ENCODE peak calls at places on chromosomes 4 and X, in six cellular contexts. One of them, this sample, is unnamed.
A peak's percentile ranks its signal among the peaks of the same experiment; 100 is the strongest.

GRCh38 chr4:3123201-3123671 is 48.8 kb downstream of the HTT start:
- DNase-seq in psoas muscle: no peak
- DNase-seq in HCT116: no peak
- DNase-seq in Peyer's patch: no peak
- DNase-seq in GM20000: no peak
- DNase-seq in uterus: no peak
- DNase-seq in this sample: no peak

GRCh38 chrX:17656556-17656955 is 80.7 kb upstream of the SCML1 start:
- DNase-seq in psoas muscle: no peak
- DNase-seq in HCT116: no peak
- DNase-seq in Peyer's patch: no peak
- DNase-seq in GM20000: no peak
- DNase-seq in uterus: no peak
- DNase-seq in this sample: no peak

GRCh38 chr4:67546971-67547370 is 1.7 kb upstream of the CENPC start:
- DNase-seq in psoas muscle: no peak
- DNase-seq in HCT116: no peak
- DNase-seq in Peyer's patch: no peak
- DNase-seq in GM20000: no peak
- DNase-seq in uterus: no peak
- DNase-seq in this sample: no peak

GRCh38 chr4:173526034-173526482 is 4.0 kb downstream of the HAND2 start:
- DNase-seq in psoas muscle: no peak
- DNase-seq in HCT116: no peak
- DNase-seq in Peyer's patch: no peak
- DNase-seq in GM20000: no peak
- DNase-seq in uterus: no peak
- DNase-seq in this sample: no peak

GRCh38 chr4:4671774-4672349 is 130.0 kb upstream of the STX18 start:
- DNase-seq in psoas muscle: no peak
- DNase-seq in HCT116: no peak
- DNase-seq in Peyer's patch: no peak
- DNase-seq in GM20000: no peak
- DNase-seq in uterus: no peak
- DNase-seq in this sample: no peak

GRCh38 chrX:134803551-134804183 is 145.4 kb upstream of the PLAC1 start:
- DNase-seq in psoas muscle: no peak
- DNase-seq in HCT116: no peak
- DNase-seq in Peyer's patch: no peak
- DNase-seq in GM20000: peak; percentile 33
- DNase-seq in uterus: no peak
- DNase-seq in this sample: no peak

GRCh38 chrX:101171883-101172400 is 47.6 kb upstream of the DRP2 start:
- DNase-seq in psoas muscle: no peak
- DNase-seq in HCT116: no peak
- DNase-seq in Peyer's patch: no peak
- DNase-seq in GM20000: no peak
- DNase-seq in uterus: no peak
- DNase-seq in this sample: no peak

GRCh38 chr4:48255130-48255958 is 14.3 kb downstream of the TEC start:
- DNase-seq in psoas muscle: no peak
- DNase-seq in HCT116: no peak
- DNase-seq in Peyer's patch: no peak
- DNase-seq in GM20000: no peak
- DNase-seq in uterus: no peak
- DNase-seq in this sample: no peak

GRCh38 chr4:101651778-101652177 is 138.8 kb upstream of the BANK1 start:
- DNase-seq in psoas muscle: peak; percentile 20
- DNase-seq in HCT116: no peak
- DNase-seq in Peyer's patch: no peak
- DNase-seq in GM20000: no peak
- DNase-seq in uterus: no peak
- DNase-seq in this sample: no peak

GRCh38 chr4:118047043-118047442 is 12.8 kb downstream of the NDST3 start:
- DNase-seq in psoas muscle: no peak
- DNase-seq in HCT116: no peak
- DNase-seq in Peyer's patch: no peak
- DNase-seq in GM20000: no peak
- DNase-seq in uterus: no peak
- DNase-seq in this sample: no peak

GRCh38 chr4:82357640-82358039 is 16.2 kb downstream of the HNRNPD start:
- DNase-seq in psoas muscle: no peak
- DNase-seq in HCT116: no peak
- DNase-seq in Peyer's patch: no peak
- DNase-seq in GM20000: no peak
- DNase-seq in uterus: no peak
- DNase-seq in this sample: no peak

GRCh38 chr4:56870927-56871326 is 36.8 kb upstream of the REST start:
- DNase-seq in psoas muscle: no peak
- DNase-seq in HCT116: no peak
- DNase-seq in Peyer's patch: no peak
- DNase-seq in GM20000: no peak
- DNase-seq in uterus: no peak
- DNase-seq in this sample: no peak

GRCh38 chrX:48676893-48677270 is 6.7 kb upstream of the WAS start:
- DNase-seq in psoas muscle: no peak
- DNase-seq in HCT116: no peak
- DNase-seq in Peyer's patch: no peak
- DNase-seq in GM20000: no peak
- DNase-seq in uterus: no peak
- DNase-seq in this sample: no peak

GRCh38 chrX:155314260-155314659 is 20.2 kb downstream of the CLIC2 start:
- DNase-seq in psoas muscle: no peak
- DNase-seq in HCT116: no peak
- DNase-seq in Peyer's patch: no peak
- DNase-seq in GM20000: no peak
- DNase-seq in uterus: no peak
- DNase-seq in this sample: no peak

GRCh38 chrX:116657071-116657470 is 194.3 kb upstream of the CT83 start:
- DNase-seq in psoas muscle: no peak
- DNase-seq in HCT116: no peak
- DNase-seq in Peyer's patch: no peak
- DNase-seq in GM20000: no peak
- DNase-seq in uterus: no peak
- DNase-seq in this sample: no peak

GRCh38 chrX:43745938-43746721 is 90.0 kb downstream of the MAOA start:
- DNase-seq in psoas muscle: no peak
- DNase-seq in HCT116: no peak
- DNase-seq in Peyer's patch: no peak
- DNase-seq in GM20000: no peak
- DNase-seq in uterus: no peak
- DNase-seq in this sample: no peak

GRCh38 chr4:143773998-143774898 is 73.8 kb upstream of the FREM3 start:
- DNase-seq in psoas muscle: no peak
- DNase-seq in HCT116: peak; percentile 58
- DNase-seq in Peyer's patch: peak; percentile 42
- DNase-seq in GM20000: peak; percentile 46
- DNase-seq in uterus: no peak
- DNase-seq in this sample: peak; percentile 6

GRCh38 chrX:153537080-153537479 is 19.6 kb downstream of the ATP2B3 start:
- DNase-seq in psoas muscle: no peak
- DNase-seq in HCT116: no peak
- DNase-seq in Peyer's patch: no peak
- DNase-seq in GM20000: no peak
- DNase-seq in uterus: no peak
- DNase-seq in this sample: no peak

GRCh38 chr4:55827582-55827981 is 8.0 kb downstream of the EXOC1L start:
- DNase-seq in psoas muscle: no peak
- DNase-seq in HCT116: no peak
- DNase-seq in Peyer's patch: no peak
- DNase-seq in GM20000: no peak
- DNase-seq in uterus: no peak
- DNase-seq in this sample: no peak

GRCh38 chr4:6839579-6839978 is 57.1 kb downstream of the KIAA0232 start:
- DNase-seq in psoas muscle: no peak
- DNase-seq in HCT116: no peak
- DNase-seq in Peyer's patch: no peak
- DNase-seq in GM20000: no peak
- DNase-seq in uterus: no peak
- DNase-seq in this sample: no peak

GRCh38 chrX:3271485-3272186 is 74.8 kb downstream of the MXRA5 start:
- DNase-seq in psoas muscle: no peak
- DNase-seq in HCT116: no peak
- DNase-seq in Peyer's patch: no peak
- DNase-seq in GM20000: no peak
- DNase-seq in uterus: no peak
- DNase-seq in this sample: no peak

GRCh38 chrX:7904557-7904956 is 22.7 kb downstream of the PNPLA4 start:
- DNase-seq in psoas muscle: no peak
- DNase-seq in HCT116: no peak
- DNase-seq in Peyer's patch: no peak
- DNase-seq in GM20000: no peak
- DNase-seq in uterus: no peak
- DNase-seq in this sample: no peak

GRCh38 chr4:121669163-121669550 is 27.6 kb downstream of the ANXA5 start:
- DNase-seq in psoas muscle: no peak
- DNase-seq in HCT116: no peak
- DNase-seq in Peyer's patch: no peak
- DNase-seq in GM20000: no peak
- DNase-seq in uterus: no peak
- DNase-seq in this sample: no peak

GRCh38 chrX:86028681-86029080 is 18.7 kb downstream of the CHM start:
- DNase-seq in psoas muscle: no peak
- DNase-seq in HCT116: no peak
- DNase-seq in Peyer's patch: no peak
- DNase-seq in GM20000: no peak
- DNase-seq in uterus: no peak
- DNase-seq in this sample: no peak

GRCh38 chr4:76200771-76201224 is 12.8 kb downstream of the SCARB2 start:
- DNase-seq in psoas muscle: peak; percentile 71
- DNase-seq in HCT116: no peak
- DNase-seq in Peyer's patch: peak; percentile 78
- DNase-seq in GM20000: no peak
- DNase-seq in uterus: no peak
- DNase-seq in this sample: no peak

GRCh38 chr4:147822128-147822527 is 90.2 kb downstream of the ARHGAP10 start:
- DNase-seq in psoas muscle: peak; percentile 83
- DNase-seq in HCT116: no peak
- DNase-seq in Peyer's patch: no peak
- DNase-seq in GM20000: no peak
- DNase-seq in uterus: peak; percentile 86
- DNase-seq in this sample: no peak
- TF ChIP-seq CTCF in psoas muscle: no peak
- TF ChIP-seq CTCF in HCT116: no peak
- TF ChIP-seq CTCF in Peyer's patch: no peak
- TF ChIP-seq CTCF in GM20000: no peak
- TF ChIP-seq CTCF in uterus: no peak
- TF ChIP-seq CTCF in this sample: no peak

DNA sequence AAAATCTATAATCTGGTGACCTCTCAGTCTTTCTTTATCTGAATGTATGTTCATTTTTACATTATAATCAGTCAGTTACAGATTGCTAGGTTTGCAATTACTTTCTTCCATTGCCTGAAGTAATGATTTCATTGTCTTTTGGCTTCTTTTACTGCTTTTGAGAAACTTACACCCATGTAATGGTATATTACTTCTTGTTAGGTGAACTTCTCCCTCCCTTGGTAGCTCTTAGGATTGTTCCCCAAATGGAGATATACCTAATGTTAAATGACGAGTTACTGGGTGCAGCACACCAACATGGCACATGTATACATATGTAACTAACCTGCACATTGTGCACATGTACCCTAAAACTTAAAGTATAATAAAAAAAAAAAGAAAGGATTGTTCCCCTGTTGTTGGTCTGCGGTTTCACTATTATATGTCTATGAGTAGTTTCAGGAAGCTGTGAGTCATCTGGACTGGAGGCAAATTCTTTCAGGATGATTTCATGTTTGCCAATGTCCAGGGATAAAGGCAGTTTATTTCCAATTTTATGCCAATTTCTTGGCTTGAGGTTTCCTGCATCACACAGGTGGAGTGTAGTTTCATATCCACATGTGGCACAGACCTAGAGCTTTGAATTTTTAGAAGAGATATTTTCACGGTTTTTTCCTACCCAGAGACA is 21.8 kb downstream of the SPANXC start:
- DNase-seq in psoas muscle: no peak
- DNase-seq in HCT116: no peak
- DNase-seq in Peyer's patch: no peak
- DNase-seq in GM20000: no peak
- DNase-seq in uterus: no peak
- DNase-seq in this sample: no peak
- TF ChIP-seq CTCF in psoas muscle: no peak
- TF ChIP-seq CTCF in HCT116: no peak
- TF ChIP-seq CTCF in Peyer's patch: no peak
- TF ChIP-seq CTCF in GM20000: no peak
- TF ChIP-seq CTCF in uterus: no peak
- TF ChIP-seq CTCF in this sample: no peak

GRCh38 chrX:41686788-41687187 is 2.0 kb upstream of the GPR34 start:
- DNase-seq in psoas muscle: no peak
- DNase-seq in HCT116: no peak
- DNase-seq in Peyer's patch: no peak
- DNase-seq in GM20000: no peak
- DNase-seq in uterus: no peak
- DNase-seq in this sample: no peak

GRCh38 chrX:41688154-41688553 is 619 bp upstream of the GPR34 start:
- DNase-seq in psoas muscle: no peak
- DNase-seq in HCT116: no peak
- DNase-seq in Peyer's patch: no peak
- DNase-seq in GM20000: no peak
- DNase-seq in uterus: no peak
- DNase-seq in this sample: no peak

GRCh38 chrX:41692162-41692749 is 3.5 kb downstream of the GPR34 start:
- DNase-seq in psoas muscle: no peak
- DNase-seq in HCT116: no peak
- DNase-seq in Peyer's patch: no peak
- DNase-seq in GM20000: no peak
- DNase-seq in uterus: no peak
- DNase-seq in this sample: no peak

GRCh38 chrX:41689711-41690110 is 938 bp downstream of the GPR34 start:
- DNase-seq in psoas muscle: no peak
- DNase-seq in HCT116: no peak
- DNase-seq in Peyer's patch: no peak
- DNase-seq in GM20000: no peak
- DNase-seq in uterus: no peak
- DNase-seq in this sample: no peak

GRCh38 chrX:41688835-41689234 is at the start of gene GPR34:
- DNase-seq in psoas muscle: no peak
- DNase-seq in HCT116: no peak
- DNase-seq in Peyer's patch: no peak
- DNase-seq in GM20000: no peak
- DNase-seq in uterus: no peak
- DNase-seq in this sample: no peak
- TF ChIP-seq CTCF in psoas muscle: no peak
- TF ChIP-seq CTCF in HCT116: no peak
- TF ChIP-seq CTCF in Peyer's patch: no peak
- TF ChIP-seq CTCF in GM20000: no peak
- TF ChIP-seq CTCF in uterus: no peak
- TF ChIP-seq CTCF in this sample: no peak

DNA sequence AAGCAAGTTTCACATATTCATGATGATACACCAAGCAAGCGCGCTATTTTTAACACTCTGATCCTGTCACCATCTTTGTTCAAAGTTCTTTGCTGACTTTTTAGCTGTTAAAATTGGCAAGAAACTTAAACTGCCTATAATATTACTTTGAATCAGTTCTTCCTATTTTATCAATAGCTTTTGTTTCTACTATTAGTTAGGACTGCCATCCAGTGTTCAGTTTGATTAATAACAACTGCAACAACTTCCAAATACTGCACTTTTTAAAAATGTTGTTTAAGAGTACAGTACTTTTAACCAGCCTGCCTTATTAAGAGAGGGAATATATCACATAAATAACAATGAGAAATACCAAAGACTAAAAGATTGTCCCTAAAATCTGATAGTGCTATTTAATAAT is 614.3 kb downstream of the FAM133A start:
- DNase-seq in psoas muscle: no peak
- DNase-seq in HCT116: no peak
- DNase-seq in Peyer's patch: no peak
- DNase-seq in GM20000: no peak
- DNase-seq in uterus: no peak
- DNase-seq in this sample: no peak
- TF ChIP-seq CTCF in psoas muscle: no peak
- TF ChIP-seq CTCF in HCT116: no peak
- TF ChIP-seq CTCF in Peyer's patch: no peak
- TF ChIP-seq CTCF in GM20000: no peak
- TF ChIP-seq CTCF in uterus: no peak
- TF ChIP-seq CTCF in this sample: peak; percentile 65